ENCODE peak calls at places on chromosomes 6 and 20, in nine cellular contexts. One of them, this sample, is unnamed.

GRCh38 chr6:53282741-53283140 is 66.0 kb downstream of the ELOVL5 start:
- DNase-seq in stimulated activated CD4-positive, alpha-beta T cell treated with anti-CD3 and anti-CD28 coated beads, Interleukin-1b, Interleukin-23, amount 100 ng/mL, for 24 hours: no peak
- DNase-seq in NCI-H1436: no peak
- DNase-seq in AG10803: peak
- DNase-seq in GF-D8: no peak
- DNase-seq in NCI-H345: no peak
- DNase-seq in NCI-H2081: no peak
- DNase-seq in DMS 273 treated with DMSO at 0.1 percent for 48 hours: no peak
- DNase-seq in AG09319: no peak
- DNase-seq in this sample: no peak

GRCh38 chr6:165662671-165663282 is at the start of gene PDE10A:
- DNase-seq in AG10803: peak
- DNase-seq in GF-D8: no peak
- DNase-seq in DMS 273 treated with DMSO at 0.1 percent for 48 hours: no peak
- DNase-seq in stimulated activated CD4-positive, alpha-beta T cell treated with anti-CD3 and anti-CD28 coated beads, Interleukin-1b, Interleukin-23, amount 100 ng/mL, for 24 hours: no peak
- DNase-seq in NCI-H2081: no peak
- DNase-seq in NCI-H1436: no peak
- DNase-seq in AG09319: no peak
- DNase-seq in NCI-H345: no peak
- DNase-seq in this sample: no peak

GRCh38 chr6:39009476-39009875 is 39.1 kb upstream of the GLP1R start:
- DNase-seq in stimulated activated CD4-positive, alpha-beta T cell treated with anti-CD3 and anti-CD28 coated beads, Interleukin-1b, Interleukin-23, amount 100 ng/mL, for 24 hours: no peak
- DNase-seq in NCI-H1436: no peak
- DNase-seq in AG10803: no peak
- DNase-seq in GF-D8: no peak
- DNase-seq in NCI-H345: no peak
- DNase-seq in NCI-H2081: no peak
- DNase-seq in AG09319: no peak
- DNase-seq in DMS 273 treated with DMSO at 0.1 percent for 48 hours: no peak
- DNase-seq in this sample: no peak

GRCh38 chr6:21240709-21241108 is 352.8 kb upstream of the SOX4 start:
- DNase-seq in AG09319: no peak
- DNase-seq in NCI-H1436: no peak
- DNase-seq in stimulated activated CD4-positive, alpha-beta T cell treated with anti-CD3 and anti-CD28 coated beads, Interleukin-1b, Interleukin-23, amount 100 ng/mL, for 24 hours: no peak
- DNase-seq in NCI-H345: no peak
- DNase-seq in NCI-H2081: no peak
- DNase-seq in AG10803: peak
- DNase-seq in GF-D8: no peak
- DNase-seq in DMS 273 treated with DMSO at 0.1 percent for 48 hours: no peak
- DNase-seq in this sample: no peak

GRCh38 chr6:61886608-61887259 is 399.3 kb downstream of the KHDRBS2 start:
- DNase-seq in AG09319: no peak
- DNase-seq in AG10803: no peak
- DNase-seq in NCI-H1436: no peak
- DNase-seq in stimulated activated CD4-positive, alpha-beta T cell treated with anti-CD3 and anti-CD28 coated beads, Interleukin-1b, Interleukin-23, amount 100 ng/mL, for 24 hours: no peak
- DNase-seq in GF-D8: no peak
- DNase-seq in NCI-H2081: peak
- DNase-seq in DMS 273 treated with DMSO at 0.1 percent for 48 hours: peak
- DNase-seq in NCI-H345: no peak
- DNase-seq in this sample: no peak

GRCh38 chr20:48102821-48103635 is 317.7 kb upstream of the SULF2 start:
- DNase-seq in NCI-H1436: no peak
- DNase-seq in NCI-H2081: no peak
- DNase-seq in NCI-H345: peak
- DNase-seq in GF-D8: no peak
- DNase-seq in stimulated activated CD4-positive, alpha-beta T cell treated with anti-CD3 and anti-CD28 coated beads, Interleukin-1b, Interleukin-23, amount 100 ng/mL, for 24 hours: no peak
- DNase-seq in DMS 273 treated with DMSO at 0.1 percent for 48 hours: peak
- DNase-seq in AG09319: no peak
- DNase-seq in AG10803: peak
- DNase-seq in this sample: no peak

GRCh38 chr6:71139249-71139648 is 149.4 kb upstream of the OGFRL1 start:
- DNase-seq in DMS 273 treated with DMSO at 0.1 percent for 48 hours: no peak
- DNase-seq in stimulated activated CD4-positive, alpha-beta T cell treated with anti-CD3 and anti-CD28 coated beads, Interleukin-1b, Interleukin-23, amount 100 ng/mL, for 24 hours: no peak
- DNase-seq in NCI-H345: no peak
- DNase-seq in NCI-H2081: no peak
- DNase-seq in GF-D8: no peak
- DNase-seq in NCI-H1436: no peak
- DNase-seq in AG09319: no peak
- DNase-seq in AG10803: peak
- DNase-seq in this sample: no peak

GRCh38 chr6:72403413-72403812 is 218.5 kb upstream of the KCNQ5 start:
- DNase-seq in NCI-H1436: no peak
- DNase-seq in GF-D8: no peak
- DNase-seq in AG09319: no peak
- DNase-seq in NCI-H345: no peak
- DNase-seq in NCI-H2081: no peak
- DNase-seq in AG10803: no peak
- DNase-seq in DMS 273 treated with DMSO at 0.1 percent for 48 hours: no peak
- DNase-seq in stimulated activated CD4-positive, alpha-beta T cell treated with anti-CD3 and anti-CD28 coated beads, Interleukin-1b, Interleukin-23, amount 100 ng/mL, for 24 hours: no peak
- DNase-seq in this sample: no peak

GRCh38 chr6:134105903-134106302 is 53.5 kb upstream of the SLC2A12 start:
- DNase-seq in AG10803: no peak
- DNase-seq in NCI-H1436: no peak
- DNase-seq in AG09319: no peak
- DNase-seq in DMS 273 treated with DMSO at 0.1 percent for 48 hours: no peak
- DNase-seq in stimulated activated CD4-positive, alpha-beta T cell treated with anti-CD3 and anti-CD28 coated beads, Interleukin-1b, Interleukin-23, amount 100 ng/mL, for 24 hours: no peak
- DNase-seq in GF-D8: no peak
- DNase-seq in NCI-H2081: no peak
- DNase-seq in NCI-H345: peak
- DNase-seq in this sample: no peak

GRCh38 chr20:25178563-25179438 is 16.7 kb upstream of the ENTPD6 start:
- DNase-seq in GF-D8: no peak
- DNase-seq in DMS 273 treated with DMSO at 0.1 percent for 48 hours: peak
- DNase-seq in AG10803: peak
- DNase-seq in NCI-H2081: peak
- DNase-seq in AG09319: peak
- DNase-seq in stimulated activated CD4-positive, alpha-beta T cell treated with anti-CD3 and anti-CD28 coated beads, Interleukin-1b, Interleukin-23, amount 100 ng/mL, for 24 hours: no peak
- DNase-seq in NCI-H345: peak
- DNase-seq in NCI-H1436: no peak
- DNase-seq in this sample: no peak

GRCh38 chr6:80332013-80332412 is 225.5 kb downstream of the BCKDHB start:
- DNase-seq in GF-D8: no peak
- DNase-seq in NCI-H2081: peak
- DNase-seq in AG10803: no peak
- DNase-seq in AG09319: no peak
- DNase-seq in DMS 273 treated with DMSO at 0.1 percent for 48 hours: peak
- DNase-seq in stimulated activated CD4-positive, alpha-beta T cell treated with anti-CD3 and anti-CD28 coated beads, Interleukin-1b, Interleukin-23, amount 100 ng/mL, for 24 hours: no peak
- DNase-seq in NCI-H345: peak
- DNase-seq in NCI-H1436: peak
- DNase-seq in this sample: no peak

GRCh38 chr6:139030539-139030938 is 2.0 kb downstream of the ABRACL start:
- DNase-seq in GF-D8: peak
- DNase-seq in NCI-H2081: no peak
- DNase-seq in DMS 273 treated with DMSO at 0.1 percent for 48 hours: no peak
- DNase-seq in stimulated activated CD4-positive, alpha-beta T cell treated with anti-CD3 and anti-CD28 coated beads, Interleukin-1b, Interleukin-23, amount 100 ng/mL, for 24 hours: no peak
- DNase-seq in AG09319: no peak
- DNase-seq in NCI-H345: no peak
- DNase-seq in NCI-H1436: no peak
- DNase-seq in AG10803: no peak
- DNase-seq in this sample: no peak

GRCh38 chr6:164477790-164478189 is 831.6 kb downstream of the C6orf118 start:
- DNase-seq in DMS 273 treated with DMSO at 0.1 percent for 48 hours: no peak
- DNase-seq in stimulated activated CD4-positive, alpha-beta T cell treated with anti-CD3 and anti-CD28 coated beads, Interleukin-1b, Interleukin-23, amount 100 ng/mL, for 24 hours: no peak
- DNase-seq in GF-D8: no peak
- DNase-seq in NCI-H1436: no peak
- DNase-seq in NCI-H345: no peak
- DNase-seq in NCI-H2081: no peak
- DNase-seq in AG10803: no peak
- DNase-seq in AG09319: no peak
- DNase-seq in this sample: no peak

GRCh38 chr6:150269857-150270223 is 99.0 kb upstream of the IYD start:
- DNase-seq in GF-D8: no peak
- DNase-seq in stimulated activated CD4-positive, alpha-beta T cell treated with anti-CD3 and anti-CD28 coated beads, Interleukin-1b, Interleukin-23, amount 100 ng/mL, for 24 hours: no peak
- DNase-seq in NCI-H2081: no peak
- DNase-seq in DMS 273 treated with DMSO at 0.1 percent for 48 hours: no peak
- DNase-seq in NCI-H345: no peak
- DNase-seq in AG10803: peak
- DNase-seq in AG09319: no peak
- DNase-seq in NCI-H1436: no peak
- DNase-seq in this sample: no peak

GRCh38 chr6:106910999-106911949 is 63.3 kb downstream of the CD24 start:
- DNase-seq in GF-D8: peak
- DNase-seq in AG10803: no peak
- DNase-seq in NCI-H1436: no peak
- DNase-seq in NCI-H345: peak
- DNase-seq in AG09319: no peak
- DNase-seq in DMS 273 treated with DMSO at 0.1 percent for 48 hours: peak
- DNase-seq in stimulated activated CD4-positive, alpha-beta T cell treated with anti-CD3 and anti-CD28 coated beads, Interleukin-1b, Interleukin-23, amount 100 ng/mL, for 24 hours: no peak
- DNase-seq in NCI-H2081: no peak
- DNase-seq in this sample: no peak

GRCh38 chr20:10490706-10491105 is 55.6 kb downstream of the SLX4IP start:
- DNase-seq in GF-D8: peak
- DNase-seq in NCI-H2081: no peak
- DNase-seq in AG09319: no peak
- DNase-seq in stimulated activated CD4-positive, alpha-beta T cell treated with anti-CD3 and anti-CD28 coated beads, Interleukin-1b, Interleukin-23, amount 100 ng/mL, for 24 hours: no peak
- DNase-seq in AG10803: peak
- DNase-seq in NCI-H1436: no peak
- DNase-seq in DMS 273 treated with DMSO at 0.1 percent for 48 hours: no peak
- DNase-seq in NCI-H345: peak
- DNase-seq in this sample: no peak

GRCh38 chr6:111599259-111599658 is 6.4 kb downstream of the TRAF3IP2 start:
- DNase-seq in NCI-H1436: no peak
- DNase-seq in DMS 273 treated with DMSO at 0.1 percent for 48 hours: no peak
- DNase-seq in AG10803: no peak
- DNase-seq in GF-D8: no peak
- DNase-seq in NCI-H345: no peak
- DNase-seq in stimulated activated CD4-positive, alpha-beta T cell treated with anti-CD3 and anti-CD28 coated beads, Interleukin-1b, Interleukin-23, amount 100 ng/mL, for 24 hours: no peak
- DNase-seq in AG09319: no peak
- DNase-seq in NCI-H2081: no peak
- DNase-seq in this sample: no peak

GRCh38 chr6:81683928-81684327 is 68.6 kb downstream of the TENT5A start:
- DNase-seq in GF-D8: no peak
- DNase-seq in stimulated activated CD4-positive, alpha-beta T cell treated with anti-CD3 and anti-CD28 coated beads, Interleukin-1b, Interleukin-23, amount 100 ng/mL, for 24 hours: no peak
- DNase-seq in NCI-H1436: no peak
- DNase-seq in NCI-H2081: no peak
- DNase-seq in DMS 273 treated with DMSO at 0.1 percent for 48 hours: no peak
- DNase-seq in AG09319: no peak
- DNase-seq in AG10803: peak
- DNase-seq in NCI-H345: no peak
- DNase-seq in this sample: no peak

GRCh38 chr6:169971171-169971861 is 219.9 kb downstream of the ERMARD start:
- DNase-seq in stimulated activated CD4-positive, alpha-beta T cell treated with anti-CD3 and anti-CD28 coated beads, Interleukin-1b, Interleukin-23, amount 100 ng/mL, for 24 hours: no peak
- DNase-seq in DMS 273 treated with DMSO at 0.1 percent for 48 hours: no peak
- DNase-seq in NCI-H1436: no peak
- DNase-seq in AG10803: no peak
- DNase-seq in AG09319: no peak
- DNase-seq in NCI-H2081: no peak
- DNase-seq in GF-D8: no peak
- DNase-seq in NCI-H345: no peak
- DNase-seq in this sample: no peak

GRCh38 chr6:37699138-37699766 is 1.6 kb upstream of the MDGA1 start:
- DNase-seq in AG10803: no peak
- DNase-seq in GF-D8: no peak
- DNase-seq in stimulated activated CD4-positive, alpha-beta T cell treated with anti-CD3 and anti-CD28 coated beads, Interleukin-1b, Interleukin-23, amount 100 ng/mL, for 24 hours: peak
- DNase-seq in NCI-H1436: peak
- DNase-seq in DMS 273 treated with DMSO at 0.1 percent for 48 hours: no peak
- DNase-seq in NCI-H2081: no peak
- DNase-seq in NCI-H345: peak
- DNase-seq in AG09319: no peak
- DNase-seq in this sample: peak

GRCh38 chr6:165455488-165455887 is 146.1 kb upstream of the C6orf118 start:
- DNase-seq in NCI-H345: no peak
- DNase-seq in AG10803: no peak
- DNase-seq in AG09319: no peak
- DNase-seq in stimulated activated CD4-positive, alpha-beta T cell treated with anti-CD3 and anti-CD28 coated beads, Interleukin-1b, Interleukin-23, amount 100 ng/mL, for 24 hours: no peak
- DNase-seq in GF-D8: no peak
- DNase-seq in NCI-H2081: no peak
- DNase-seq in NCI-H1436: no peak
- DNase-seq in DMS 273 treated with DMSO at 0.1 percent for 48 hours: no peak
- DNase-seq in this sample: no peak